ENCODE peak calls at places on chromosomes 6 and 20, in four cellular contexts. Z is PC-9, B is fibroblast of lung, Y is PC-3. O is an unnamed sample.

GRCh38 chr20:13996265-13996664 is 949 bp downstream of the MACROD2 start:
- DNase-seq in Y (peak; percentile 37), B (no peak), Z (no peak), O (no peak)

GRCh38 chr20:32575805-32576204 is 9.3 kb downstream of the NOL4L start:
- DNase-seq in B (no peak), Z (no peak), Y (no peak), O (no peak)

GRCh38 chr20:62603021-62603906 is 39.0 kb upstream of the SLCO4A1 start:
- DNase-seq in Y (peak; percentile 98), B (peak; percentile 85), Z (no peak), O (no peak)

GRCh38 chr6:132365319-132365907 is 35.9 kb downstream of the MOXD1 start:
- DNase-seq in Z (no peak), B (peak; percentile 87), Y (no peak), O (no peak)

GRCh38 chr6:136967874-136968752 is 46.0 kb downstream of the SLC35D3 start:
- DNase-seq in B (peak; percentile 67), Z (peak; percentile 80), Y (peak; percentile 91), O (peak; percentile 51)

GRCh38 chr6:180295-180694 is 112.0 kb upstream of the DUSP22 start:
- DNase-seq in B (no peak), Y (no peak), Z (no peak), O (peak; percentile 25)

GRCh38 chr6:5190467-5190866 is 70.3 kb downstream of the LYRM4 start:
- DNase-seq in Z (peak; percentile 87), Y (peak; percentile 89), B (peak; percentile 95), O (no peak)

GRCh38 chr6:40509163-40509562 is 78.0 kb downstream of the LRFN2 start:
- DNase-seq in Z (no peak), Y (no peak), B (no peak), O (no peak)

GRCh38 chr6:42101186-42101657 is 41.2 kb downstream of the C6orf132 start:
- DNase-seq in Z (no peak), B (peak; percentile 17), Y (no peak), O (no peak)

GRCh38 chr6:42029062-42029685 is 21.1 kb upstream of the TAF8 start:
- DNase-seq in Y (no peak), B (no peak), Z (no peak), O (no peak)

GRCh38 chr6:35486005-35486925 is 10.6 kb downstream of the TEAD3 start:
- DNase-seq in Y (peak; percentile 81), Z (peak; percentile 78), B (no peak), O (no peak)

GRCh38 chr20:19495905-19496703 is 262.0 kb upstream of the RIN2 start:
- DNase-seq in Z (no peak), B (peak; percentile 41), Y (no peak), O (no peak)

GRCh38 chr6:133973109-133973971 is 20.3 kb downstream of the TBPL1 start:
- DNase-seq in B (peak; percentile 49), Y (peak; percentile 68), Z (peak; percentile 59), O (no peak)

GRCh38 chr20:47272893-47273590 is 83.5 kb downstream of the ZMYND8 start:
- DNase-seq in B (peak; percentile 69), Y (peak; percentile 92), Z (peak; percentile 58), O (peak; percentile 58)

GRCh38 chr6:5997420-5998093 is 9.2 kb downstream of the NRN1 start:
- DNase-seq in Z (no peak), B (no peak), Y (no peak), O (no peak)

GRCh38 chr20:31818376-31818908 is 714 bp upstream of the MYLK2 start:
- DNase-seq in B (no peak), Z (no peak), Y (no peak), O (no peak)

GRCh38 chr6:158396136-158396535 is 83.9 kb downstream of the TULP4 start:
- DNase-seq in B (no peak), Z (no peak), Y (no peak), O (no peak)

GRCh38 chr6:152232494-152233151 is 404.5 kb downstream of the SYNE1 start:
- DNase-seq in B (peak; percentile 76), Z (no peak), Y (no peak), O (no peak)

GRCh38 chr6:26537846-26538571 is at the start of gene HMGN4:
- DNase-seq in Z (peak; percentile 80), Y (peak; percentile 89), B (peak; percentile 87), O (peak; percentile 86)

GRCh38 chr6:129643968-129644367 is 66.0 kb downstream of the ARHGAP18 start:
- DNase-seq in Z (no peak), B (peak; percentile 29), Y (no peak), O (no peak)

GRCh38 chr20:51122931-51123658 is 100.2 kb upstream of the KCNG1 start:
- DNase-seq in Z (no peak), B (no peak), Y (peak; percentile 38), O (no peak)

GRCh38 chr20:6818033-6818808 is 50.7 kb downstream of the BMP2 start:
- DNase-seq in B (peak; percentile 16), Z (no peak), Y (no peak), O (no peak)

GRCh38 chr20:58667975-58668374 is 16.9 kb downstream of the STX16 start:
- DNase-seq in Y (no peak), B (no peak), Z (no peak), O (no peak)

GRCh38 chr20:19125508-19125907 is 86.9 kb upstream of the SLC24A3 start:
- DNase-seq in Y (no peak), B (no peak), Z (no peak), O (no peak)

GRCh38 chr6:85892346-85892745 is 249.7 kb upstream of the SYNCRIP start:
- DNase-seq in B (no peak), Z (no peak), Y (no peak), O (no peak)

GRCh38 chr6:44780161-44780560 is 392.7 kb downstream of the CDC5L start:
- DNase-seq in Z (no peak), B (no peak), Y (no peak), O (no peak)

GRCh38 chr20:5504061-5504739 is 187.4 kb upstream of the PROKR2 start:
- DNase-seq in B (peak; percentile 33), Z (no peak), Y (no peak), O (no peak)

GRCh38 chr6:1348675-1349074 is 36.8 kb downstream of the FOXQ1 start:
- DNase-seq in Y (no peak), B (peak; percentile 80), Z (no peak), O (no peak)

GRCh38 chr6:151757506-151757955 is 50.0 kb upstream of the ESR1 start:
- DNase-seq in Z (no peak), B (no peak), Y (no peak), O (no peak)

GRCh38 chr20:50267866-50268219 is 77.2 kb downstream of the CEBPB start:
- DNase-seq in B (no peak), Z (no peak), Y (no peak), O (no peak)

GRCh38 chr6:18503588-18504231 is 116.6 kb downstream of the RNF144B start:
- DNase-seq in Z (peak; percentile 61), Y (peak; percentile 81), B (peak; percentile 70), O (peak; percentile 35)

GRCh38 chr20:12293900-12294299 is 376.2 kb downstream of the BTBD3 start:
- DNase-seq in B (no peak), Y (no peak), Z (no peak), O (no peak)

GRCh38 chr20:48649104-48649626 is 178.6 kb downstream of the PREX1 start:
- DNase-seq in Y (no peak), Z (no peak), B (no peak), O (no peak)

GRCh38 chr6:167855825-167856425 is 29.2 kb downstream of the AFDN start:
- DNase-seq in B (peak; percentile 98), Z (peak; percentile 35), Y (peak; percentile 88), O (no peak)

GRCh38 chr20:54648421-54649142 is 173.2 kb downstream of the DOK5 start:
- DNase-seq in B (no peak), Y (no peak), Z (no peak), O (no peak)

GRCh38 chr20:62897666-62898065 is 28.6 kb downstream of the DIDO1 start:
- DNase-seq in Y (no peak), B (no peak), Z (no peak), O (no peak)

GRCh38 chr6:68559716-68560115 is 75.4 kb upstream of the ADGRB3 start:
- DNase-seq in Z (no peak), B (peak; percentile 24), Y (peak; percentile 64), O (no peak)

GRCh38 chr6:154649723-154650122 is 83.5 kb upstream of the SCAF8 start:
- DNase-seq in B (no peak), Y (no peak), Z (no peak), O (no peak)

GRCh38 chr20:1993986-1994385 is at the start of gene PDYN:
- DNase-seq in B (no peak), Z (no peak), Y (no peak), O (no peak)
- TF ChIP-seq EZH2 in B (no peak), Z (no peak), Y (peak; percentile 37), O (no peak)

GRCh38 chr6:128465368-128466343 is 54.7 kb downstream of the PTPRK start:
- DNase-seq in Z (no peak), B (no peak), Y (no peak), O (no peak)
- TF ChIP-seq EZH2 in Z (no peak), B (no peak), Y (no peak), O (no peak)

DNA sequence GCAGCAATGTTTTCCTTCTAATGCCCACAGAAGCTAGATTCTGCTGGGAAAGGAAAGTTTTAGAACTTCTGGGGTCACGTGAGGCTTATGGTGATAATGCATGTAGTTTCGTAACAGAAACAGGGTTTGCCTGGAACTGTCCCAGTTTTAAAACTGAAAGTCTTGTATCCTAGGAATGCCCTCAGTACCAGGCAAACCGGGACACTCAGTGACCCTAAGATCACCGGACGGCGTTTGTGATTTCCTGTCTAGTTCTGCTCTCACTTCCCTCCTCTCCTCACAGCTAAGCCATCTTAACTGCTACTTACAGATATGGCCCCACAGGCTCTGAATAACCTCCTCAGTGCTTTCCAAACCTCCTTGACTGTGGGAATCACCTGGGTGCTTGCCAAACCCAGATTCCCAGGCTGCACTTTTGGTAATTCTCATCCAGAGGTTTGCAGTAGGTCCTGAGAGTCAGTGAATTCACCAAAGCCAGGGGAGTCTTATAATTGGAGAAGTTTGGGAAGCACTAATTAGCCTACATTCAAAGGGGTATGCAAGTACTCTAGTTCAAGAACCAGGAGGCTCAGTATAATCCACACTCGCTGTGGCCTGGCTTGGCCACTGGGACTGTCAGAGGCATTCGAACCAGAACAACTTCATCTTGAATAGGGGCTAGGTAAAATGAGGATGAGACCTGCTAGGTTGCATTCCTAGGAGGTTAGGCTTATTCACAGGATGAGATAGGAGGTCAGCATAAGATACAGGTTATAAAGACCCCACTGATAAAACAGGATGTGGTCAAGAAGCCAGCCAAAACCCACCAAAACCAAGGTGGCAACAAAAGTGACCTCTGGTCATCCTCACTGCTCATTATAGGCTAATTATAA is 231.6 kb upstream of the MYLIP start:
- DNase-seq in Z (no peak), Y (no peak), B (no peak), O (no peak)
- TF ChIP-seq EZH2 in Z (no peak), Y (no peak), B (no peak), O (no peak)

GRCh38 chr6:91435630-91436029 is 848.8 kb upstream of the MAP3K7 start:
- DNase-seq in Z (no peak), B (no peak), Y (peak; percentile 17), O (no peak)
- TF ChIP-seq EZH2 in Z (no peak), B (no peak), Y (no peak), O (no peak)